ENCODE peak calls at places on chromosomes 6 and 20, in six cellular contexts. V is substantia nigra; B is pancreas; N is CD8-positive, alpha-beta T cell; Z is stimulated activated CD4-positive, alpha-beta T cell treated with anti-CD3 and anti-CD28 coated beads, Interleukin-12 subunit alpha, Interleukin-12 subunit beta, amount 100 ng/mL, for 24 hours; J is WTC11. Q is an unnamed sample.

GRCh38 chr20:59221049-59221748 is 57.6 kb downstream of the ZNF831 start:
- DNase-seq in N (no peak), J (no peak), B (no peak), Z (no peak), V (no peak), Q (no peak)

GRCh38 chr6:134456284-134456683 is 138.4 kb upstream of the SGK1 start:
- DNase-seq in V (no peak), J (no peak), Z (no peak), N (no peak), B (no peak), Q (no peak)

GRCh38 chr20:46939031-46939430 is 44.4 kb downstream of the EYA2 start:
- DNase-seq in B (no peak), Z (no peak), J (peak), V (no peak), N (no peak), Q (no peak)

GRCh38 chr6:89022747-89023289 is 57.7 kb upstream of the PNRC1 start:
- DNase-seq in Z (no peak), V (no peak), N (no peak), B (no peak), J (no peak), Q (no peak)

GRCh38 chr6:41545174-41545702 is 943 bp upstream of the FOXP4 start:
- DNase-seq in Z (no peak), V (no peak), J (no peak), N (no peak), B (no peak), Q (no peak)

GRCh38 chr6:83265384-83265783 is 72.2 kb downstream of the RWDD2A start:
- DNase-seq in N (no peak), V (no peak), J (no peak), B (no peak), Z (no peak), Q (no peak)

GRCh38 chr20:58117944-58118343 is 110.5 kb downstream of the ANKRD60 start:
- DNase-seq in B (no peak), V (no peak), N (no peak), J (no peak), Z (no peak), Q (no peak)

GRCh38 chr6:39912446-39912845 is 21.8 kb downstream of the MOCS1 start:
- DNase-seq in Z (no peak), J (no peak), N (no peak), B (no peak), V (no peak), Q (no peak)

GRCh38 chr6:84460491-84460890 is 233.0 kb upstream of the CEP162 start:
- DNase-seq in J (no peak), Z (no peak), B (no peak), N (no peak), V (no peak), Q (no peak)

GRCh38 chr6:46128476-46128875 is 1.3 kb upstream of the ENPP4 start:
- DNase-seq in Z (no peak), N (no peak), B (no peak), J (no peak), V (no peak), Q (no peak)

GRCh38 chr20:52191132-52191435 is 495 bp downstream of the ZFP64 start:
- DNase-seq in Z (no peak), J (no peak), B (no peak), V (peak), N (no peak), Q (no peak)

GRCh38 chr6:37006793-37007339 is 1.4 kb downstream of the FGD2 start:
- DNase-seq in V (no peak), N (no peak), B (no peak), Z (no peak), J (no peak), Q (no peak)

GRCh38 chr6:35298625-35299140 is 1.1 kb downstream of the DEF6 start:
- DNase-seq in Z (no peak), B (no peak), J (no peak), N (no peak), V (no peak), Q (no peak)

GRCh38 chr6:167056370-167056769 is 57.2 kb downstream of the CEP43 start:
- DNase-seq in Z (no peak), J (no peak), N (no peak), B (no peak), V (no peak), Q (no peak)

GRCh38 chr20:23106271-23106851 is 20.2 kb upstream of the CD93 start:
- DNase-seq in Z (no peak), B (no peak), V (no peak), N (no peak), J (no peak), Q (no peak)

GRCh38 chr20:36532388-36532787 is 8.9 kb upstream of the MYL9 start:
- DNase-seq in V (no peak), N (no peak), B (peak), Z (no peak), J (no peak), Q (no peak)

GRCh38 chr20:2327620-2328555 is 32.1 kb downstream of the TGM3 start:
- DNase-seq in B (no peak), V (no peak), Z (no peak), N (no peak), J (no peak), Q (no peak)

GRCh38 chr6:155936551-155936950 is 480.9 kb upstream of the NOX3 start:
- DNase-seq in B (no peak), N (no peak), J (no peak), Z (no peak), V (no peak), Q (no peak)

GRCh38 chr6:144344651-144345050 is 59.5 kb downstream of the UTRN start:
- DNase-seq in B (no peak), Z (no peak), J (no peak), N (no peak), V (no peak), Q (no peak)

GRCh38 chr6:151118453-151119123 is 121.2 kb upstream of the AKAP12 start:
- DNase-seq in V (no peak), N (no peak), B (no peak), Z (no peak), J (no peak), Q (no peak)